ENCODE peak calls at places on chromosomes 5 and 9, in seven cellular contexts. U, D, H, Z, L, G and N are unnamed samples.

GRCh38 chr5:179294891-179295777 is 50.1 kb downstream of the ADAMTS2 start:
- DNase-seq in U (no peak), D (no peak), H (peak), Z (no peak), L (no peak), G (no peak), N (peak)

GRCh38 chr5:79229357-79230174 is 6.4 kb upstream of the JMY start:
- DNase-seq in U (no peak), D (no peak), H (no peak), Z (peak), L (peak), G (peak), N (peak)

GRCh38 chr5:157559301-157559700 is 16.3 kb downstream of the ADAM19 start:
- DNase-seq in U (no peak), D (no peak), H (no peak), Z (no peak), L (no peak), G (peak), N (peak)

GRCh38 chr5:173395257-173395932 is 67.2 kb upstream of the STC2 start:
- DNase-seq in U (peak), D (no peak), H (no peak), Z (no peak), L (no peak), G (no peak), N (no peak)

GRCh38 chr5:90956511-90956910 is 397.9 kb downstream of the ADGRV1 start:
- DNase-seq in U (no peak), D (no peak), H (no peak), Z (no peak), L (no peak), G (no peak), N (peak)

GRCh38 chr5:139758510-139759036 is 37.0 kb upstream of the PSD2 start:
- DNase-seq in U (no peak), D (no peak), H (no peak), Z (no peak), L (no peak), G (peak), N (no peak)

GRCh38 chr5:14684757-14685156 is 20.2 kb downstream of the OTULIN start:
- DNase-seq in U (no peak), D (no peak), H (peak), Z (no peak), L (no peak), G (peak), N (no peak)

GRCh38 chr5:5181650-5182324 is 41.7 kb downstream of the ADAMTS16 start:
- DNase-seq in U (peak), D (no peak), H (no peak), Z (no peak), L (no peak), G (peak), N (no peak)

GRCh38 chr5:168552146-168552545 is 23.0 kb downstream of the FBLL1 start:
- DNase-seq in U (no peak), D (no peak), H (peak), Z (no peak), L (no peak), G (peak), N (peak)

GRCh38 chr9:126226991-126227937 is 99.4 kb upstream of the MVB12B start:
- DNase-seq in U (no peak), D (no peak), H (no peak), Z (no peak), L (no peak), G (no peak), N (no peak)

GRCh38 chr5:134153657-134154056 is 23.1 kb downstream of the SKP1 start:
- DNase-seq in U (no peak), D (no peak), H (no peak), Z (no peak), L (no peak), G (no peak), N (no peak)

GRCh38 chr9:86021166-86021565 is 78.2 kb downstream of the GOLM1 start:
- DNase-seq in U (no peak), D (no peak), H (no peak), Z (no peak), L (no peak), G (no peak), N (no peak)

GRCh38 chr5:27124590-27124989 is 86.2 kb upstream of the CDH9 start:
- DNase-seq in U (peak), D (peak), H (no peak), Z (no peak), L (no peak), G (no peak), N (peak)

GRCh38 chr5:83516962-83517750 is 45.6 kb downstream of the VCAN start:
- DNase-seq in U (no peak), D (no peak), H (no peak), Z (no peak), L (no peak), G (no peak), N (no peak)

GRCh38 chr9:119418721-119419120 is 49.5 kb upstream of the BRINP1 start:
- DNase-seq in U (no peak), D (no peak), H (no peak), Z (no peak), L (no peak), G (no peak), N (no peak)

GRCh38 chr5:128019391-128019790 is 64.2 kb upstream of the SLC12A2 start:
- DNase-seq in U (peak), D (no peak), H (no peak), Z (no peak), L (no peak), G (no peak), N (no peak)

GRCh38 chr5:16826379-16827125 is 109.5 kb downstream of the MYO10 start:
- DNase-seq in U (no peak), D (no peak), H (no peak), Z (no peak), L (no peak), G (no peak), N (no peak)

GRCh38 chr5:177426566-177427210 is at the start of gene GRK6:
- DNase-seq in U (peak), D (peak), H (peak), Z (peak), L (peak), G (no peak), N (no peak)

GRCh38 chr9:37156205-37156604 is 35.8 kb downstream of the ZCCHC7 start:
- DNase-seq in U (no peak), D (no peak), H (no peak), Z (no peak), L (no peak), G (no peak), N (no peak)

GRCh38 chr9:81318571-81318970 is 370.8 kb downstream of the TLE1 start:
- DNase-seq in U (no peak), D (no peak), H (no peak), Z (no peak), L (no peak), G (no peak), N (no peak)